ENCODE peak calls at places on chromosomes 13 and 19, in nine cellular contexts. H, B, E, W, S, D, A, N and F are unnamed samples. For H3K27me3, the result is how much of the 10 kb centered on the place peaks cover.

GRCh38 chr19:14786421-14786851 is 8.1 kb upstream of the ADGRE2 start:
- DNase-seq in N (no peak), S (no peak), A (no peak), B (no peak), E (no peak), W (peak), H (no peak), D (peak), F (peak)

GRCh38 chr19:10223488-10224213 is 7.5 kb downstream of the S1PR2 start:
- DNase-seq in W (no peak), D (no peak), B (no peak), H (no peak), E (no peak), A (no peak), S (no peak), N (no peak), F (no peak)

GRCh38 chr19:7652061-7652641 is 15.2 kb downstream of the STXBP2 start:
- DNase-seq in H (peak), D (peak), S (peak), E (peak), A (peak), W (peak), N (peak), B (peak), F (peak)

GRCh38 chr13:94315188-94315587 is 164.3 kb downstream of the DCT start:
- DNase-seq in A (no peak), W (no peak), B (no peak), D (no peak), E (no peak), S (no peak), H (no peak), N (no peak), F (no peak)

GRCh38 chr13:93984876-93985275 is 494.6 kb downstream of the DCT start:
- DNase-seq in E (no peak), N (no peak), H (no peak), S (no peak), W (no peak), D (no peak), B (no peak), A (no peak), F (no peak)

GRCh38 chr13:50171585-50172282 is 156.5 kb downstream of the KCNRG start:
- DNase-seq in N (peak), E (no peak), W (no peak), S (no peak), D (no peak), A (peak), H (no peak), B (no peak), F (no peak)

GRCh38 chr19:17902701-17903100 is 30.1 kb upstream of the CCDC124 start:
- DNase-seq in S (no peak), E (peak), B (peak), H (no peak), W (no peak), A (peak), D (peak), N (peak), F (no peak)

GRCh38 chr13:102707465-102707864 is 12.6 kb upstream of the METTL21C start:
- DNase-seq in E (peak), A (peak), H (no peak), B (peak), D (peak), S (no peak), N (peak), W (no peak), F (no peak)

GRCh38 chr13:25775275-25775674 is 276.5 kb downstream of the SHISA2 start:
- DNase-seq in A (no peak), N (no peak), W (no peak), B (no peak), H (no peak), S (no peak), D (no peak), E (no peak), F (no peak)

GRCh38 chr13:111893071-111893606 is 173.8 kb upstream of the SOX1 start:
- DNase-seq in A (no peak), S (peak), E (no peak), W (no peak), N (no peak), H (peak), B (peak), D (peak), F (no peak)

GRCh38 chr13:44854264-44855060 is 134.8 kb downstream of the NUFIP1 start:
- DNase-seq in W (no peak), A (peak), B (no peak), H (no peak), S (no peak), N (no peak), E (no peak), D (no peak), F (no peak)

GRCh38 chr13:88217372-88217771 is 546.2 kb downstream of the SLITRK5 start:
- DNase-seq in B (no peak), E (no peak), N (peak), A (no peak), H (no peak), S (no peak), W (no peak), D (peak), F (no peak)

GRCh38 chr13:57629391-57629804 is 2.1 kb upstream of the PCDH17 start:
- DNase-seq in E (no peak), N (peak), H (peak), S (peak), A (no peak), W (no peak), D (peak), B (no peak), F (peak)

GRCh38 chr13:99022953-99023352 is 45.1 kb upstream of the DOCK9 start:
- DNase-seq in E (no peak), S (no peak), W (no peak), B (no peak), N (no peak), A (no peak), D (no peak), H (no peak), F (no peak)

GRCh38 chr13:26497991-26498423 is 59.5 kb upstream of the WASF3 start:
- DNase-seq in S (no peak), D (peak), H (no peak), E (no peak), N (peak), A (peak), W (no peak), B (peak), F (no peak)

GRCh38 chr13:71730267-71730666 is 136.7 kb downstream of the DACH1 start:
- DNase-seq in E (no peak), B (no peak), H (no peak), S (no peak), W (no peak), D (no peak), N (no peak), A (no peak), F (no peak)

GRCh38 chr19:56312787-56313343 is 1.8 kb downstream of the ZSCAN5A start:
- DNase-seq in A (no peak), W (no peak), S (no peak), B (no peak), N (no peak), H (no peak), D (no peak), E (no peak), F (no peak)

GRCh38 chr13:109275848-109276247 is 510.5 kb downstream of the IRS2 start:
- DNase-seq in E (no peak), D (peak), N (no peak), W (no peak), A (no peak), H (no peak), S (no peak), B (no peak), F (no peak)

GRCh38 chr19:4692275-4693077 is 22.3 kb upstream of the MYDGF start:
- DNase-seq in D (no peak), B (no peak), H (no peak), W (no peak), S (no peak), E (no peak), A (no peak), N (no peak), F (no peak)

GRCh38 chr13:50951366-50951765 is 41.8 kb downstream of the RNASEH2B start:
- DNase-seq in D (no peak), H (no peak), N (peak), W (no peak), A (peak), S (no peak), B (no peak), E (peak), F (no peak)

GRCh38 chr19:3507371-3508120 is 1.4 kb downstream of the FZR1 start:
- DNase-seq in W (peak), A (no peak), B (no peak), N (no peak), D (no peak), S (no peak), H (no peak), E (no peak), F (no peak)

GRCh38 chr19:45125975-45126493 is 33.1 kb downstream of the PPP1R37 start:
- DNase-seq in A (peak), W (peak), B (peak), S (peak), N (no peak), D (peak), E (peak), H (no peak), F (peak)

GRCh38 chr19:35041548-35042055 is at the start of gene HPN:
- DNase-seq in H (no peak), W (no peak), D (no peak), N (no peak), E (no peak), B (no peak), A (no peak), S (peak), F (peak)

GRCh38 chr13:113902956-113903355 is 39.1 kb upstream of the GAS6 start:
- DNase-seq in D (no peak), H (peak), N (no peak), E (no peak), A (no peak), W (no peak), S (peak), B (no peak), F (no peak)

GRCh38 chr13:49421391-49421790 is 22.5 kb downstream of the CAB39L start:
- DNase-seq in H (no peak), A (no peak), S (no peak), W (peak), N (no peak), D (peak), B (no peak), E (no peak), F (no peak)

GRCh38 chr13:79675931-79676658 is 195.1 kb downstream of the NDFIP2 start:
- DNase-seq in W (no peak), N (no peak), E (no peak), B (no peak), H (no peak), D (no peak), A (no peak), S (no peak), F (no peak)

GRCh38 chr13:24617394-24618218 is 62.6 kb upstream of the ATP12A start:
- DNase-seq in D (no peak), S (no peak), E (no peak), A (no peak), H (peak), W (no peak), B (no peak), N (no peak), F (no peak)

GRCh38 chr13:112807653-112808376 is 118.0 kb downstream of the ATP11A start:
- DNase-seq in N (no peak), W (no peak), A (no peak), H (no peak), D (no peak), B (no peak), S (no peak), E (no peak), F (no peak)

GRCh38 chr19:13430790-13431582 is 75.3 kb downstream of the CACNA1A start:
- DNase-seq in D (peak), W (peak), N (peak), B (peak), E (peak), S (no peak), H (peak), A (peak), F (no peak)

GRCh38 chr19:39424934-39425333 is 10.8 kb downstream of the RPS16 start:
- DNase-seq in W (no peak), N (no peak), H (no peak), E (no peak), A (no peak), D (no peak), B (no peak), S (no peak), F (no peak)

GRCh38 chr19:35211545-35212230 is 16.9 kb downstream of the FAM187B start:
- DNase-seq in A (no peak), W (peak), N (no peak), D (no peak), B (no peak), S (no peak), H (no peak), E (no peak), F (no peak)

GRCh38 chr13:51311957-51312520 is 27.5 kb upstream of the SERPINE3 start:
- DNase-seq in E (no peak), A (no peak), N (no peak), S (no peak), H (no peak), D (no peak), B (no peak), W (no peak), F (no peak)

GRCh38 chr19:39032164-39032918 is at the start of gene FBXO27:
- DNase-seq in N (no peak), D (no peak), S (no peak), B (no peak), W (no peak), H (peak), A (no peak), E (no peak), F (peak)

GRCh38 chr19:1865172-1866010 is 2.0 kb upstream of the KLF16 start:
- DNase-seq in N (no peak), S (no peak), D (no peak), A (no peak), H (no peak), W (no peak), B (no peak), E (no peak), F (no peak)
- H3K4me3 ChIP-seq in N (peak), S (peak), D (peak), A (no peak), H (no peak), W (peak), B (peak), E (peak), F (no peak)

DNA sequence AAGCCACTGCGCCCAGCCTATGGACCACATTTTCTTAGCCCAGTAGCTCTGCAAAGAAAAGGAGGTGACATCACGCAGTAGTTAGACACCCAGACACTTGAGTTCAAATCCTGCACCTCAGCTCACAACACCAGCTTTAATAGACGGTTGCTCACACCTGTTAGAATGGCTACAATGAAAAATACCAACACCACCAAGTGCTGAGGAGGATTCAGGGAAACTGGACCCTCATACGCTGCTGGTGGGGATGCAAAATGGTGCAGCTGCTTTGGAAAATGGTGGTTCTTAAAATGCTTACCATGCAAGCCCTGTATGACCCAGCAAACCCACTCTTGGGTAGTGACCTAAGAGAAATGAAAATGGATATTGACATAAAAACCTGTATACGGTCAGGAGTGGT is 11.7 kb upstream of the DOCK6 start:
- DNase-seq in N (no peak), A (no peak), B (no peak), S (no peak), W (no peak), D (no peak), H (no peak), E (no peak), F (no peak)
- H3K27me3 ChIP-seq in N (under half), A (under half), B (under half), S (under half), W (under half), D (under half), H (under half), E (under half), F (under half)

GRCh38 chr19:28595722-28596121 is 617.2 kb downstream of the UQCRFS1 start:
- DNase-seq in S (no peak), H (no peak), E (no peak), N (no peak), D (no peak), W (no peak), A (no peak), B (no peak), F (no peak)

GRCh38 chr19:28596561-28597071 is 616.3 kb downstream of the UQCRFS1 start:
- DNase-seq in B (no peak), N (no peak), D (no peak), W (no peak), S (no peak), A (no peak), E (no peak), H (no peak), F (no peak)

GRCh38 chr19:28598861-28599260 is 614.1 kb downstream of the UQCRFS1 start:
- DNase-seq in E (no peak), N (no peak), D (no peak), A (no peak), H (no peak), B (no peak), W (no peak), S (no peak), F (no peak)

GRCh38 chr19:28594737-28595136 is 618.2 kb downstream of the UQCRFS1 start:
- DNase-seq in A (no peak), N (no peak), B (no peak), S (no peak), W (no peak), E (no peak), D (no peak), H (no peak), F (no peak)
- H3K4me3 ChIP-seq in A (no peak), N (no peak), B (no peak), S (no peak), W (no peak), E (no peak), D (no peak), H (no peak), F (no peak)

DNA sequence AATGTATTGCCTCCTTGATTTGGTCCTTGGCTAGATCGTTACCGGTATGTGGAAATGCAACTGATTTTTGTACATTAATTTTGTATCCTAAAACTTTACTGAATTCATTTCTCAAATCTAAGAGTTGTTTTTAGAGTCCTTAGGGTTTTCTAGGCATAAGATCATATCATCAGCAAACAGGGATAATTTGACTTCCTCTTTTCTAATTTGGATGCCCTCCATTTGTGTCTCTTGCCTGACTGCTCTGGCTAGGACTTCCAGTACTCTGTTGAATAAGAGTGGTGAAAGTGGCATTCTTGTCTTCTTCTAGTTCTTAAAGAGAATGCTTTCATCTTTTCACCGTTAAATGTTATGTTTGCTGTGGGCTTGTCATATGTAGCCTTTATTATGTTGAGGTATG is 12.0 kb upstream of the CYP2A13 start:
- DNase-seq in H (no peak), S (no peak), E (no peak), D (no peak), A (no peak), B (no peak), W (no peak), N (no peak), F (no peak)
- H3K27me3 ChIP-seq in H (under half), S (under half), E (under half), D (under half), A (under half), B (under half), W (under half), N (under half), F (under half)

DNA sequence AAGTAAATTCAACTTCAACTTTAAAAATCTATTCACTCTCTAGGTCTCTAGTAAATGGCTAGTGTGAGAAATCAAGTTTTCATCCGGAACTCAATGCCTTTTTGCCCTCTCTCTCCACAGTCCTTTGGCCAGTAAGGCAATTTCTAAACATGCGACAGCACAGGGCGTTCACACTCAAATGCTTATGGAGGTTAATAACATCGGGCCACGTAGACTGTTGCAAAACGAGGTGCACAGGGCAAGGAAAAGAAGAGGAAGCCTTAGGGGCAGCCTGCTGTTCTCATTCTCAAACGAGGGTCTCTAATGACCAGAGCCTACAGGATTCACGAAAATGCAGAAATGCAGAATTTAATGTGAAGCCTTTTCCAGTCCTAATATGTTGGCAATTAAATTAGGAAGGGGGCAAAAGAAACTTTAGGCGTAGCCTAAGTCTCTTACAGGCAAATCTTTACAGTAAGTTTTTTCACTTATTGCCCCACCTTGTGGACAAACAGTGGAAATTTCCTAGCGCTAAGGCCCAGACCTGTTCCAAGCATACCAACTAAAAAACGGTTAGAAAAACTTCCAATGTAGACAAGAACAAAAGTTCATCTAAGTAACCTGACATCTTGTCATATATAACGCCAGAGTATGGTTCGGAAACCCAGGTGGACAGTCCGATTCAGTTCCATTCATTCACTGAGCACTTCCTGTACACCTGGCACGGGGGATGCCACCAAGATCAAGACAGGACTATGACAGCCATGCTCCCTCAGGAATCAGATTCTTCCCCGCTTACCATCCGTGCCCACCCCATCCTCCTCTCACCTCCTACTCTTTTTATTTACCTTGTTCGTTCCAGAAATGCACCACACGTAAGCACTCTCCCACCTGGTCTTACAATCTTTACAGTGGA is 5.1 kb downstream of the ZAR1L start:
- DNase-seq in B (peak), A (peak), N (peak), S (no peak), D (peak), H (no peak), E (peak), W (peak), F (no peak)
- H3K4me3 ChIP-seq in B (no peak), A (no peak), N (no peak), S (peak), D (no peak), H (no peak), E (no peak), W (no peak), F (no peak)

GRCh38 chr13:35475960-35476943 is at the start of gene MAB21L1:
- DNase-seq in A (peak), D (no peak), E (no peak), H (peak), N (peak), B (peak), S (no peak), W (no peak), F (peak)

GRCh38 chr13:35481777-35482176 is 5.3 kb upstream of the MAB21L1 start:
- DNase-seq in E (no peak), D (no peak), A (no peak), B (no peak), S (no peak), H (no peak), W (no peak), N (no peak), F (no peak)

GRCh38 chr13:35478384-35479222 is 2.1 kb upstream of the MAB21L1 start:
- DNase-seq in D (no peak), S (no peak), W (no peak), A (no peak), B (no peak), N (no peak), E (no peak), H (no peak), F (no peak)

GRCh38 chr13:35479691-35480090 is 3.2 kb upstream of the MAB21L1 start:
- DNase-seq in W (no peak), D (no peak), N (no peak), H (no peak), B (no peak), E (no peak), S (no peak), A (no peak), F (no peak)

GRCh38 chr13:35479223-35479536 is 2.7 kb upstream of the MAB21L1 start:
- DNase-seq in E (no peak), A (no peak), B (no peak), S (no peak), H (no peak), N (no peak), D (no peak), W (no peak), F (no peak)
- H3K27me3 ChIP-seq in E (half or more), A (under half), B (under half), S (under half), H (under half), N (under half), D (under half), W (under half), F (half or more)

GRCh38 chr13:110309661-110310524 is 2.8 kb downstream of the COL4A2 start:
- DNase-seq in S (no peak), H (no peak), B (no peak), D (no peak), E (no peak), N (no peak), W (no peak), A (no peak), F (no peak)
- H3K4me3 ChIP-seq in S (peak), H (peak), B (peak), D (no peak), E (peak), N (peak), W (no peak), A (peak), F (peak)